ENCODE peak calls at places on chromosome 22, in six cellular contexts. One of them, this sample, is unnamed.

GRCh38 chr22:21457023-21457787 is 10.0 kb upstream of the TMEM191C start:
- DNase-seq in GM12878: no peak
- DNase-seq in H1: no peak
- DNase-seq in GM12892: no peak
- DNase-seq in HepG2: peak; percentile 65
- DNase-seq in K562: no peak
- DNase-seq in this sample: no peak

GRCh38 chr22:48427731-48428211 is 1399.9 kb downstream of the BRD1 start:
- DNase-seq in HepG2: no peak
- DNase-seq in K562: no peak
- DNase-seq in GM12892: no peak
- DNase-seq in H1: no peak
- DNase-seq in GM12878: no peak
- DNase-seq in this sample: no peak

GRCh38 chr22:24433868-24434471 is 6.6 kb downstream of the ADORA2A start:
- DNase-seq in K562: no peak
- DNase-seq in GM12878: peak; percentile 90
- DNase-seq in H1: no peak
- DNase-seq in GM12892: peak; percentile 69
- DNase-seq in HepG2: no peak
- DNase-seq in this sample: peak; percentile 65

GRCh38 chr22:43060213-43060612 is 29.0 kb downstream of the TTLL1 start:
- DNase-seq in HepG2: peak; percentile 32
- DNase-seq in H1: peak; percentile 99
- DNase-seq in K562: peak; percentile 67
- DNase-seq in GM12878: no peak
- DNase-seq in GM12892: no peak
- DNase-seq in this sample: peak; percentile 57

GRCh38 chr22:46416537-46417267 is 81.2 kb downstream of the TRMU start:
- DNase-seq in H1: no peak
- DNase-seq in GM12892: no peak
- DNase-seq in GM12878: no peak
- DNase-seq in HepG2: no peak
- DNase-seq in K562: no peak
- DNase-seq in this sample: no peak

GRCh38 chr22:32852346-32853251 is 51.1 kb downstream of the TIMP3 start:
- DNase-seq in HepG2: no peak
- DNase-seq in H1: no peak
- DNase-seq in GM12878: no peak
- DNase-seq in K562: no peak
- DNase-seq in GM12892: no peak
- DNase-seq in this sample: no peak

GRCh38 chr22:20816559-20816958 is 42.1 kb downstream of the PI4KA start:
- DNase-seq in K562: peak; percentile 38
- DNase-seq in H1: no peak
- DNase-seq in GM12892: no peak
- DNase-seq in GM12878: no peak
- DNase-seq in HepG2: no peak
- DNase-seq in this sample: no peak

GRCh38 chr22:44005524-44005923 is 18.6 kb upstream of the PARVB start:
- DNase-seq in HepG2: no peak
- DNase-seq in GM12892: no peak
- DNase-seq in GM12878: no peak
- DNase-seq in K562: no peak
- DNase-seq in H1: no peak
- DNase-seq in this sample: no peak

GRCh38 chr22:32849501-32849900 is 48.0 kb downstream of the TIMP3 start:
- DNase-seq in GM12878: no peak
- DNase-seq in K562: no peak
- DNase-seq in HepG2: no peak
- DNase-seq in GM12892: no peak
- DNase-seq in H1: no peak
- DNase-seq in this sample: no peak

GRCh38 chr22:44026066-44026629 is 2.0 kb downstream of the PARVB start:
- DNase-seq in GM12892: no peak
- DNase-seq in H1: no peak
- DNase-seq in HepG2: no peak
- DNase-seq in GM12878: no peak
- DNase-seq in K562: no peak
- DNase-seq in this sample: no peak

GRCh38 chr22:24772493-24773220 is 1.9 kb downstream of the PIWIL3 start:
- DNase-seq in GM12878: no peak
- DNase-seq in HepG2: peak; percentile 61
- DNase-seq in K562: peak; percentile 42
- DNase-seq in H1: peak; percentile 56
- DNase-seq in GM12892: no peak
- DNase-seq in this sample: no peak

GRCh38 chr22:26304730-26305129 is 124.3 kb upstream of the ASPHD2 start:
- DNase-seq in GM12878: no peak
- DNase-seq in K562: no peak
- DNase-seq in H1: no peak
- DNase-seq in HepG2: no peak
- DNase-seq in GM12892: no peak
- DNase-seq in this sample: no peak
- TF ChIP-seq POLR2AphosphoS5 in GM12878: no peak
- TF ChIP-seq POLR2AphosphoS5 in K562: no peak
- TF ChIP-seq POLR2AphosphoS5 in H1: no peak
- TF ChIP-seq POLR2AphosphoS5 in HepG2: no peak
- TF ChIP-seq POLR2AphosphoS5 in GM12892: no peak
- TF ChIP-seq POLR2AphosphoS5 in this sample: no peak

GRCh38 chr22:17475318-17476212 is 87.7 kb upstream of the SLC25A18 start:
- DNase-seq in GM12892: no peak
- DNase-seq in GM12878: no peak
- DNase-seq in H1: no peak
- DNase-seq in HepG2: no peak
- DNase-seq in K562: no peak
- DNase-seq in this sample: no peak

GRCh38 chr22:17476838-17477237 is 86.5 kb upstream of the SLC25A18 start:
- DNase-seq in GM12878: no peak
- DNase-seq in HepG2: no peak
- DNase-seq in GM12892: no peak
- DNase-seq in K562: no peak
- DNase-seq in H1: no peak
- DNase-seq in this sample: no peak

GRCh38 chr22:17481424-17481823 is 81.9 kb upstream of the SLC25A18 start:
- DNase-seq in GM12892: no peak
- DNase-seq in H1: no peak
- DNase-seq in HepG2: no peak
- DNase-seq in K562: no peak
- DNase-seq in GM12878: no peak
- DNase-seq in this sample: no peak

GRCh38 chr22:17479129-17479528 is 84.2 kb upstream of the SLC25A18 start:
- DNase-seq in K562: no peak
- DNase-seq in GM12892: no peak
- DNase-seq in H1: no peak
- DNase-seq in HepG2: no peak
- DNase-seq in GM12878: no peak
- DNase-seq in this sample: no peak

GRCh38 chr22:17477401-17477833 is 85.9 kb upstream of the SLC25A18 start:
- DNase-seq in HepG2: no peak
- DNase-seq in GM12892: no peak
- DNase-seq in GM12878: no peak
- DNase-seq in H1: no peak
- DNase-seq in K562: no peak
- DNase-seq in this sample: no peak
- TF ChIP-seq POLR2A in HepG2: no peak
- TF ChIP-seq POLR2A in GM12892: no peak
- TF ChIP-seq POLR2A in GM12878: no peak
- TF ChIP-seq POLR2A in H1: no peak
- TF ChIP-seq POLR2A in K562: no peak
- TF ChIP-seq POLR2A in this sample: no peak

DNA sequence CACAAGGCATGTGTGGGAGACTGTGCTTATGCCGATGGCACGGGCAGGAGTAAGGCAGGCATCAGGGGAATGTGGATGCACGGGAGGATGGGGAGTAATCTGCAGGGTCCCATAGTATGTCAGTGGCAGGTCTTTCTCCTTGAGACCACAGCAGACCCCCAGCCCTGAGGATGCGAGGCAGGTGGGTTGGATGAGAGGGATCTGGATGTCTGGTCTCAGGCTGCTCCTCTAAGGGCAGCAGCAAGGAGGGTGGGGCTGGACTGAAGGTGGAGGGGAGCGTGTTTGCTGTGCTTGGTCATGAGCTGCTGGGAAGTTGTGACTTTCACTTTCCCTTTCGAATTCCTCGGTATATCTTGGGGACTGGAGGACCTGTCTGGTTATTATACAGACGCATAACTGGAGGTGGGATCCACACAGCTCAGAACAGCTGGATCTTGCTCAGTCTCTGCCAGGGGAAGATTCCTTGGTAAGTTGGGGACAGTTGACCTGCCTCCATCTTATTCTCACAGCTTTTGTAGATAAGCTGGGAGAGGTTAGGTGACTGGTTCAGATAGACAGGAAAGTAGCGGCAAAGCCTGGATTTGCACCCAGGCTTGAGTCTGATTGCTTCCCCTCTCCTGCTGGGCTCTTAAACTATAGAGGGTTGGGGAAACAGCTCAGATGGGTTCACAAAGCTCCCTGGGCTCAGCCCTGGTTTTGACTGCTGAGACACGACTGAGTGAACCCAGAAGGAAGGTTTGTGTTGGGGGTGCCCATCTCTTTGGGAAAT is at the start of gene APOL1:
- DNase-seq in GM12878: peak; percentile 62
- DNase-seq in HepG2: peak; percentile 63
- DNase-seq in GM12892: no peak
- DNase-seq in H1: no peak
- DNase-seq in K562: peak; percentile 23
- DNase-seq in this sample: peak; percentile 34
- TF ChIP-seq TAF1 in GM12878: peak; percentile 31
- TF ChIP-seq TAF1 in HepG2: peak; percentile 42
- TF ChIP-seq TAF1 in GM12892: no peak
- TF ChIP-seq TAF1 in H1: no peak
- TF ChIP-seq TAF1 in K562: no peak
- TF ChIP-seq TAF1 in this sample: no peak

GRCh38 chr22:30305906-30306628 is 16.8 kb upstream of the CASTOR1 start:
- DNase-seq in GM12892: no peak
- DNase-seq in GM12878: no peak
- DNase-seq in K562: no peak
- DNase-seq in H1: no peak
- DNase-seq in HepG2: no peak
- DNase-seq in this sample: no peak

GRCh38 chr22:30307026-30307574 is 17.8 kb upstream of the CASTOR1 start:
- DNase-seq in GM12892: no peak
- DNase-seq in GM12878: no peak
- DNase-seq in H1: no peak
- DNase-seq in HepG2: no peak
- DNase-seq in K562: no peak
- DNase-seq in this sample: no peak

GRCh38 chr22:30304495-30305244 is 15.4 kb upstream of the CASTOR1 start:
- DNase-seq in GM12878: no peak
- DNase-seq in HepG2: no peak
- DNase-seq in GM12892: no peak
- DNase-seq in H1: no peak
- DNase-seq in K562: no peak
- DNase-seq in this sample: no peak

GRCh38 chr22:30306629-30307016 is 17.3 kb upstream of the CASTOR1 start:
- DNase-seq in GM12878: no peak
- DNase-seq in H1: no peak
- DNase-seq in HepG2: no peak
- DNase-seq in K562: no peak
- DNase-seq in GM12892: no peak
- DNase-seq in this sample: no peak

GRCh38 chr22:30305519-30305905 is 16.2 kb upstream of the CASTOR1 start:
- DNase-seq in H1: no peak
- DNase-seq in GM12892: peak; percentile 59
- DNase-seq in HepG2: no peak
- DNase-seq in K562: no peak
- DNase-seq in GM12878: peak; percentile 59
- DNase-seq in this sample: peak; percentile 60
- TF ChIP-seq POLR2AphosphoS5 in H1: no peak
- TF ChIP-seq POLR2AphosphoS5 in GM12892: peak; percentile 73
- TF ChIP-seq POLR2AphosphoS5 in HepG2: no peak
- TF ChIP-seq POLR2AphosphoS5 in K562: no peak
- TF ChIP-seq POLR2AphosphoS5 in GM12878: peak; percentile 72
- TF ChIP-seq POLR2AphosphoS5 in this sample: no peak

GRCh38 chr22:17370036-17370765 is 941 bp downstream of the CECR2 start:
- DNase-seq in H1: peak; percentile 61
- DNase-seq in K562: no peak
- DNase-seq in GM12892: no peak
- DNase-seq in HepG2: no peak
- DNase-seq in GM12878: no peak
- DNase-seq in this sample: no peak
- TF ChIP-seq POLR2A in H1: no peak
- TF ChIP-seq POLR2A in K562: no peak
- TF ChIP-seq POLR2A in GM12892: no peak
- TF ChIP-seq POLR2A in HepG2: no peak
- TF ChIP-seq POLR2A in GM12878: no peak
- TF ChIP-seq POLR2A in this sample: no peak

DNA sequence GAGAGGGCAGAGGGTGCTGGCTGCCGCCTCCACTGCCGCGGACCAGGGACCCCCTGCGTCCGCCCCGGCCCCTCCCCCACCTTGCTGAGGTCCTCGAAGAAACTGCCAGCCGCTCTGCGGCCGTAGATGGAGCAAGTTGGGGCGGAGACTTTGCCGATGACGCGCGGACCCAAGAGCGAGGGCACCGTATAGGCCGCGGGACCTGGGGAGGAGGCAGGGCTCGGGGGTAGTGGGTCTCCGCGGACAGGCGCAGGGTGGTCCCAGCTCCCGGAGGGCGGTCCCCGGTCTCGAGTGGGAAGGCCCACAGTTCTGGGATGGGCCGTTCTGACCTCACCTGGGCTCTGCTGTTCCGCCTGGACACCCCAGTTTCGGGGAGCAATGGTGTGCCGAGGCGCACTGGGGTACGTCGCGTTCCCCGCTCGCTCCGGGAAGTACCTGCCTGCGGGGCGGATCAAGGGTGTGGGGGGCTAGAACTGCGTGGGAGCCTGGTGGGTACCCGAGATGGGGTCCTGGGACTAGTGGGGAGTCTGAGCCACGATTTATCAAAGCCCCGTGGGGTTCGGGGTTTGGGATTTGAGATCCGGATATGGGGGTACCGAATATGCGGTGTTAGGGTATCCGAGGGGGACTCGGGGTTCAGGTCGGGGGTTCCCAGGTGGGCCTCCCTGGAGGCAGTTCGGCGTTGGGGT is 1.2 kb upstream of the TYMP start:
- DNase-seq in H1: peak; percentile 82
- DNase-seq in K562: no peak
- DNase-seq in GM12892: peak; percentile 75
- DNase-seq in GM12878: no peak
- DNase-seq in HepG2: peak; percentile 47
- DNase-seq in this sample: peak; percentile 69
- TF ChIP-seq TAF1 in H1: no peak
- TF ChIP-seq TAF1 in K562: no peak
- TF ChIP-seq TAF1 in GM12892: peak; percentile 74
- TF ChIP-seq TAF1 in GM12878: peak; percentile 57
- TF ChIP-seq TAF1 in HepG2: no peak
- TF ChIP-seq TAF1 in this sample: no peak

GRCh38 chr22:19124377-19124776 is 2.2 kb upstream of the DGCR2 start:
- DNase-seq in H1: no peak
- DNase-seq in K562: no peak
- DNase-seq in HepG2: no peak
- DNase-seq in GM12878: no peak
- DNase-seq in GM12892: no peak
- DNase-seq in this sample: no peak
- TF ChIP-seq POLR2AphosphoS5 in H1: no peak
- TF ChIP-seq POLR2AphosphoS5 in K562: no peak
- TF ChIP-seq POLR2AphosphoS5 in HepG2: no peak
- TF ChIP-seq POLR2AphosphoS5 in GM12878: no peak
- TF ChIP-seq POLR2AphosphoS5 in GM12892: no peak
- TF ChIP-seq POLR2AphosphoS5 in this sample: no peak

This sample was measured in GM12891.